ENCODE peak calls at places on chromosomes 7 and 10, in four cellular contexts. Z is Caco-2, Q is fibroblast of pulmonary artery, T is Calu3. N is an unnamed sample.

GRCh38 chr7:73354196-73354595 is 26.2 kb downstream of the FKBP6 start:
- DNase-seq in Z (no peak), Q (no peak), T (no peak), N (no peak)

GRCh38 chr7:100612730-100613446 is 548 bp downstream of the MOSPD3 start:
- DNase-seq in Z (no peak), Q (no peak), T (no peak), N (no peak)

GRCh38 chr7:43785425-43785824 is 26.9 kb downstream of the BLVRA start:
- DNase-seq in Z (no peak), Q (peak; percentile 94), T (no peak), N (no peak)

GRCh38 chr7:7944619-7945282 is 23.8 kb upstream of the GLCCI1 start:
- DNase-seq in Z (no peak), Q (no peak), T (no peak), N (no peak)

GRCh38 chr7:31466036-31466435 is 47.9 kb upstream of the ITPRID1 start:
- DNase-seq in Z (no peak), Q (no peak), T (no peak), N (no peak)

GRCh38 chr7:139071683-139072082 is 35.8 kb upstream of the ZC3HAV1L start:
- DNase-seq in Z (no peak), Q (no peak), T (no peak), N (no peak)

GRCh38 chr7:100419660-100420226 is 8.8 kb downstream of the ZCWPW1 start:
- DNase-seq in Z (no peak), Q (no peak), T (no peak), N (no peak)

GRCh38 chr7:36949711-36950600 is 225.7 kb upstream of the AOAH start:
- DNase-seq in Z (peak; percentile 61), Q (peak; percentile 4), T (no peak), N (no peak)

GRCh38 chr7:66352071-66352470 is 146.9 kb downstream of the TPST1 start:
- DNase-seq in Z (no peak), Q (peak; percentile 16), T (no peak), N (no peak)

GRCh38 chr10:69800109-69800508 is 1.6 kb upstream of the COL13A1 start:
- DNase-seq in Z (peak; percentile 81), Q (peak; percentile 74), T (peak; percentile 79), N (peak; percentile 73)

GRCh38 chr7:66167773-66168367 is 37.3 kb upstream of the TPST1 start:
- DNase-seq in Z (no peak), Q (peak; percentile 93), T (no peak), N (no peak)

GRCh38 chr7:33143996-33144718 is 14.8 kb downstream of the BBS9 start:
- DNase-seq in Z (no peak), Q (peak; percentile 8), T (peak; percentile 12), N (no peak)

GRCh38 chr7:30146127-30146612 is 11.4 kb downstream of the MTURN start:
- DNase-seq in Z (no peak), Q (peak; percentile 21), T (no peak), N (no peak)

GRCh38 chr7:20172736-20173334 is 44.3 kb downstream of the MACC1 start:
- DNase-seq in Z (peak; percentile 78), Q (peak; percentile 66), T (peak; percentile 81), N (peak; percentile 77)

GRCh38 chr10:28429573-28430216 is 103.2 kb upstream of the WAC start:
- DNase-seq in Z (peak; percentile 54), Q (no peak), T (no peak), N (no peak)

GRCh38 chr10:128026620-128027281 is 99.5 kb downstream of the MKI67 start:
- DNase-seq in Z (no peak), Q (no peak), T (no peak), N (no peak)

GRCh38 chr10:47409866-47410256 is 25.8 kb upstream of the ZNF488 start:
- DNase-seq in Z (no peak), Q (no peak), T (no peak), N (no peak)

GRCh38 chr10:3911713-3912442 is 126.9 kb upstream of the KLF6 start:
- DNase-seq in Z (no peak), Q (peak; percentile 63), T (no peak), N (no peak)

GRCh38 chr7:20220824-20221547 is 3.8 kb upstream of the MACC1 start:
- DNase-seq in Z (no peak), Q (peak; percentile 95), T (no peak), N (no peak)

GRCh38 chr10:29646238-29646902 is 11.6 kb upstream of the SVIL start:
- DNase-seq in Z (no peak), Q (peak; percentile 74), T (no peak), N (no peak)

GRCh38 chr10:37379991-37380390 is 254.6 kb downstream of the ANKRD30A start:
- DNase-seq in Z (no peak), Q (no peak), T (no peak), N (no peak)

GRCh38 chr7:135335628-135336139 is 102.0 kb downstream of the STRA8 start:
- DNase-seq in Z (peak; percentile 93), Q (peak; percentile 78), T (peak; percentile 95), N (peak; percentile 84)

GRCh38 chr7:78417180-78417853 is 618.7 kb downstream of the PHTF2 start:
- DNase-seq in Z (no peak), Q (no peak), T (no peak), N (no peak)

GRCh38 chr7:106065560-106066500 is 46.3 kb downstream of the SYPL1 start:
- DNase-seq in Z (peak; percentile 76), Q (no peak), T (no peak), N (no peak)

GRCh38 chr7:30166155-30166840 is 31.5 kb downstream of the MTURN start:
- DNase-seq in Z (no peak), Q (no peak), T (peak; percentile 58), N (no peak)

GRCh38 chr7:4725014-4725951 is 43.2 kb downstream of the FOXK1 start:
- DNase-seq in Z (no peak), Q (peak; percentile 93), T (peak; percentile 79), N (no peak)

GRCh38 chr10:123577921-123578461 is 88.2 kb upstream of the GPR26 start:
- DNase-seq in Z (no peak), Q (no peak), T (no peak), N (no peak)

GRCh38 chr10:22657566-22658190 is 56.7 kb downstream of the PIP4K2A start:
- DNase-seq in Z (no peak), Q (peak; percentile 68), T (no peak), N (no peak)

GRCh38 chr10:86642021-86642420 is 12.3 kb upstream of the OPN4 start:
- DNase-seq in Z (no peak), Q (no peak), T (no peak), N (no peak)

GRCh38 chr10:28201666-28202400 is 101.0 kb downstream of the MPP7 start:
- DNase-seq in Z (no peak), Q (no peak), T (no peak), N (no peak)

GRCh38 chr10:110643670-110644597 is at the start of gene RBM20:
- DNase-seq in Z (no peak), Q (peak; percentile 15), T (peak; percentile 23), N (peak; percentile 39)

GRCh38 chr7:91565499-91566331 is 301.5 kb downstream of the FZD1 start:
- DNase-seq in Z (no peak), Q (no peak), T (no peak), N (no peak)

GRCh38 chr10:131532291-131532690 is 220.8 kb upstream of the TCERG1L start:
- DNase-seq in Z (no peak), Q (no peak), T (no peak), N (no peak)

GRCh38 chr10:118465300-118465874 is 123.3 kb upstream of the FAM204A start:
- DNase-seq in Z (no peak), Q (no peak), T (no peak), N (no peak)

GRCh38 chr7:37987732-37988131 is 67.3 kb downstream of the EPDR1 start:
- DNase-seq in Z (no peak), Q (no peak), T (peak; percentile 55), N (no peak)

GRCh38 chr10:70695241-70696030 is 23.1 kb downstream of the ADAMTS14 start:
- DNase-seq in Z (no peak), Q (no peak), T (no peak), N (no peak)

GRCh38 chr7:66920769-66921395 is at the start of gene TMEM248:
- DNase-seq in Z (peak; percentile 88), Q (peak; percentile 88), T (peak; percentile 85), N (peak; percentile 86)

GRCh38 chr10:63013755-63014154 is 119.4 kb upstream of the NRBF2 start:
- DNase-seq in Z (no peak), Q (no peak), T (no peak), N (no peak)

GRCh38 chr7:150787321-150788281 is 12.6 kb downstream of the TMEM176B start:
- DNase-seq in Z (no peak), Q (no peak), T (no peak), N (no peak)

GRCh38 chr7:143458263-143458662 is 15.0 kb downstream of the TAS2R60 start:
- DNase-seq in Z (no peak), Q (no peak), T (no peak), N (no peak)

GRCh38 chr7:51869452-51869851 is 552.8 kb upstream of the COBL start:
- DNase-seq in Z (no peak), Q (no peak), T (no peak), N (no peak)

GRCh38 chr7:51867117-51867516 is 550.5 kb upstream of the COBL start:
- DNase-seq in Z (no peak), Q (no peak), T (no peak), N (no peak)
- TF ChIP-seq CTCF in Z (no peak), Q (no peak), T (no peak), N (no peak)

GRCh38 chr7:2554654-2555053 is 670 bp downstream of the BRAT1 start:
- DNase-seq in Z (no peak), Q (no peak), T (no peak), N (no peak)
- TF ChIP-seq CTCF in Z (no peak), Q (no peak), T (no peak), N (no peak)

GRCh38 chr10:85100495-85100894 is 772.1 kb downstream of the CCSER2 start:
- DNase-seq in Z (no peak), Q (no peak), T (no peak), N (no peak)

GRCh38 chr10:85111271-85111670 is 782.9 kb downstream of the CCSER2 start:
- DNase-seq in Z (no peak), Q (no peak), T (no peak), N (no peak)

DNA sequence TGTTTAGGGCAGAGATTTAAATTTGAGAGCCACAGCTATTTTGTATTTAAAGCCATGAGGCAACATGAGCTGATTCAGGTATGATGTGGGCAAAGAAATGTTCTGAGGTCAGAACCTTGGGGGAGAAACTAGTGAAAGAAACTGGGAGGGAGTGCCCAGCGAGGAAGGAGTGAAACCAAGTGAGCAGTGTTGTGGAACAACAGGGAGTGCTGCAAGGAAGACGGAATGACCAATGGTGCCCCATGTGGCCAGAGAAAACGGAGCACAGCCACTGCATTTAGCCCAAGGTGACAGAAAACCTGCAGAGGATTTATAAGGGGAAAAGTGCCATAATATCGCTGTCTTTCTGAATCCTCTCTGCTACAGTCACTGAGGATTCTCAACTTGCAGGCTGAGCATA is 777.2 kb downstream of the CCSER2 start:
- DNase-seq in Z (no peak), Q (no peak), T (peak; percentile 2), N (peak; percentile 10)
- TF ChIP-seq CTCF in Z (peak; percentile 21), Q (no peak), T (no peak), N (no peak)

DNA sequence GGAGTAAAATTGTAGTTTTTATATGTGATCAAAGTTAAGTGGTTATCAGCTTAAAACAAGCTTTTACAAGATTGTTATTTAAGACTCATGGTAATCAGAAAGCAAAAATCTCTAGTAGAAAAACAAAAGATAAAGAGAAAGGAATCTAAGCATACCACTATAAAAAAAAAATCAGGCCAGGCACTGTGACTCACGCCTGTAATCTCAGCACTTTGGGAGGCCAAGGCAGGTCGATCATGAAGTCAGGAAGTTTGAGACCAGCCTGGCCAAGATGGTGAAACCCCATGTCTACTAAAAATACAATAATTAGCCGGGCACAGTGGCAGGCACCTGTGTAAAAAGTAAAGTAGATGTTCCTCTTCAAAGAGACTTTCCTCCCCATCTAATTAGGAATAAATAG is 265.9 kb upstream of the NRP1 start:
- DNase-seq in Z (no peak), Q (peak; percentile 40), T (peak; percentile 11), N (no peak)
- TF ChIP-seq CTCF in Z (no peak), Q (no peak), T (no peak), N (no peak)

GRCh38 chr7:27161214-27161720 is 4.1 kb downstream of the HOXA9 start:
- DNase-seq in Z (peak; percentile 36), Q (no peak), T (no peak), N (no peak)
- TF ChIP-seq CTCF in Z (no peak), Q (no peak), T (no peak), N (peak; percentile 54)